ENCODE peak calls at places on chromosomes 12 and 14, in nine cellular contexts. B is brain pericyte; O is stimulated activated CD4-positive, alpha-beta T cell treated with anti-CD3 and anti-CD28 coated beads, Interleukin-4, amount 100 ng/mL, for 1 hour; X is DMS79; N is activated T-cell treated with anti-CD3 and anti-CD28 coated beads, Interleukin-2, amount 50 U/mL, for 72 hours; R is NCI-H2081; F is activated CD8-positive, alpha-beta memory T cell treated with anti-CD3 and anti-CD28 coated beads, Interleukin-2, amount 50 U/mL, for 48 hours; M is AG09319; Z is hepatic stellate cell. Q is an unnamed sample.

GRCh38 chr14:46250113-46250703 is 401.4 kb downstream of the RPL10L start:
- DNase-seq in B (no peak), O (no peak), X (no peak), N (no peak), R (peak; percentile 11), F (no peak), M (no peak), Z (peak; percentile 0), Q (no peak)

GRCh38 chr12:132449565-132450390 is 40.2 kb upstream of the FBRSL1 start:
- DNase-seq in B (no peak), O (no peak), X (no peak), N (no peak), R (no peak), F (no peak), M (no peak), Z (no peak), Q (no peak)

GRCh38 chr12:10210225-10210624 is 2.5 kb upstream of the GABARAPL1 start:
- DNase-seq in B (no peak), O (no peak), X (no peak), N (no peak), R (no peak), F (no peak), M (no peak), Z (no peak), Q (no peak)

GRCh38 chr14:21408152-21408551 is 24.3 kb upstream of the SUPT16H start:
- DNase-seq in B (no peak), O (no peak), X (no peak), N (no peak), R (no peak), F (no peak), M (no peak), Z (peak; percentile 44), Q (no peak)

GRCh38 chr12:124446364-124446763 is 121.0 kb downstream of the NCOR2 start:
- DNase-seq in B (no peak), O (no peak), X (no peak), N (no peak), R (no peak), F (no peak), M (no peak), Z (no peak), Q (no peak)

GRCh38 chr14:104244221-104245011 is 106.0 kb downstream of the KIF26A start:
- DNase-seq in B (no peak), O (no peak), X (no peak), N (no peak), R (no peak), F (no peak), M (no peak), Z (no peak), Q (no peak)

GRCh38 chr12:103807561-103808238 is 33.3 kb downstream of the NT5DC3 start:
- DNase-seq in B (no peak), O (no peak), X (no peak), N (no peak), R (no peak), F (no peak), M (no peak), Z (no peak), Q (no peak)

GRCh38 chr12:132700212-132700913 is 10.3 kb upstream of the PGAM5 start:
- DNase-seq in B (no peak), O (no peak), X (no peak), N (no peak), R (no peak), F (no peak), M (no peak), Z (no peak), Q (no peak)

GRCh38 chr14:32470161-32470705 is 141.1 kb downstream of the AKAP6 start:
- DNase-seq in B (no peak), O (no peak), X (no peak), N (no peak), R (no peak), F (no peak), M (no peak), Z (no peak), Q (no peak)

GRCh38 chr12:7090222-7090998 is 1.8 kb downstream of the C1R start:
- DNase-seq in B (no peak), O (no peak), X (no peak), N (no peak), R (no peak), F (no peak), M (no peak), Z (peak; percentile 22), Q (no peak)

GRCh38 chr12:24307153-24307552 is 357.7 kb upstream of the SOX5 start:
- DNase-seq in B (no peak), O (no peak), X (no peak), N (no peak), R (no peak), F (no peak), M (no peak), Z (no peak), Q (no peak)

GRCh38 chr12:6234906-6235305 is 34.7 kb downstream of the CD9 start:
- DNase-seq in B (no peak), O (no peak), X (peak; percentile 51), N (no peak), R (no peak), F (no peak), M (no peak), Z (no peak), Q (no peak)

GRCh38 chr12:68824597-68825250 is 16.7 kb downstream of the MDM2 start:
- DNase-seq in B (no peak), O (no peak), X (no peak), N (no peak), R (no peak), F (no peak), M (no peak), Z (no peak), Q (no peak)

GRCh38 chr14:96690713-96691383 is 106.3 kb upstream of the VRK1 start:
- DNase-seq in B (no peak), O (no peak), X (no peak), N (no peak), R (no peak), F (no peak), M (no peak), Z (no peak), Q (no peak)

GRCh38 chr12:131491887-131492490 is 218.9 kb upstream of the SFSWAP start:
- DNase-seq in B (no peak), O (no peak), X (no peak), N (no peak), R (no peak), F (no peak), M (no peak), Z (no peak), Q (no peak)

GRCh38 chr12:21552983-21553673 is 27.0 kb downstream of the SPX start:
- DNase-seq in B (no peak), O (no peak), X (no peak), N (no peak), R (no peak), F (no peak), M (no peak), Z (no peak), Q (no peak)

GRCh38 chr12:59677857-59678256 is 82.0 kb downstream of the SLC16A7 start:
- DNase-seq in B (no peak), O (no peak), X (no peak), N (no peak), R (no peak), F (no peak), M (no peak), Z (no peak), Q (no peak)

GRCh38 chr14:91154851-91155625 is 41.2 kb downstream of the DGLUCY start:
- DNase-seq in B (no peak), O (peak; percentile 10), X (peak; percentile 95), N (no peak), R (peak; percentile 87), F (no peak), M (no peak), Z (no peak), Q (peak; percentile 84)

GRCh38 chr14:35944847-35945246 is 118.7 kb downstream of the BRMS1L start:
- DNase-seq in B (no peak), O (peak; percentile 7), X (no peak), N (peak; percentile 27), R (no peak), F (no peak), M (no peak), Z (no peak), Q (no peak)

GRCh38 chr12:102376251-102376747 is 104.1 kb downstream of the IGF1 start:
- DNase-seq in B (no peak), O (no peak), X (no peak), N (peak; percentile 10), R (no peak), F (no peak), M (no peak), Z (no peak), Q (no peak)

GRCh38 chr14:64465856-64466554 is 706 bp downstream of the AKAP5 start:
- DNase-seq in B (no peak), O (no peak), X (peak; percentile 59), N (no peak), R (no peak), F (no peak), M (no peak), Z (peak; percentile 65), Q (peak; percentile 10)

GRCh38 chr12:31009976-31010375 is 63.7 kb upstream of the DDX11 start:
- DNase-seq in B (no peak), O (no peak), X (no peak), N (no peak), R (no peak), F (no peak), M (no peak), Z (no peak), Q (no peak)

GRCh38 chr12:78226763-78227162 is 396.1 kb downstream of the NAV3 start:
- DNase-seq in B (no peak), O (no peak), X (no peak), N (no peak), R (no peak), F (no peak), M (no peak), Z (no peak), Q (no peak)

GRCh38 chr12:50442178-50442908 is 41.7 kb downstream of the LARP4 start:
- DNase-seq in B (no peak), O (no peak), X (no peak), N (no peak), R (no peak), F (no peak), M (no peak), Z (no peak), Q (no peak)

GRCh38 chr12:27623645-27624044 is 72.6 kb upstream of the REP15 start:
- DNase-seq in B (no peak), O (no peak), X (no peak), N (no peak), R (no peak), F (no peak), M (no peak), Z (no peak), Q (peak; percentile 24)

GRCh38 chr12:94704452-94704871 is 54.1 kb upstream of the TMCC3 start:
- DNase-seq in B (peak; percentile 74), O (no peak), X (no peak), N (no peak), R (no peak), F (no peak), M (peak; percentile 31), Z (peak; percentile 38), Q (peak; percentile 73)

GRCh38 chr14:90965765-90966164 is 94.7 kb downstream of the RPS6KA5 start:
- DNase-seq in B (no peak), O (no peak), X (no peak), N (no peak), R (no peak), F (no peak), M (no peak), Z (no peak), Q (no peak)

GRCh38 chr14:77007975-77008421 is 20.5 kb downstream of the IRF2BPL start:
- DNase-seq in B (no peak), O (no peak), X (peak; percentile 58), N (no peak), R (no peak), F (no peak), M (no peak), Z (peak; percentile 52), Q (no peak)

GRCh38 chr12:125861299-125862281 is 796.4 kb downstream of the AACS start:
- DNase-seq in B (no peak), O (peak; percentile 2), X (no peak), N (no peak), R (peak; percentile 1), F (no peak), M (no peak), Z (no peak), Q (no peak)

GRCh38 chr12:13942826-13943225 is 38.6 kb downstream of the GRIN2B start:
- DNase-seq in B (no peak), O (no peak), X (no peak), N (no peak), R (no peak), F (no peak), M (no peak), Z (no peak), Q (no peak)

GRCh38 chr14:97538749-97539388 is 741.7 kb downstream of the VRK1 start:
- DNase-seq in B (no peak), O (no peak), X (no peak), N (no peak), R (no peak), F (no peak), M (no peak), Z (no peak), Q (no peak)

Q was measured in MG63.